ENCODE peak calls at places on chromosomes 12 and 14, in ten cellular contexts. One of them, this sample, is unnamed.

GRCh38 chr14:45686771-45687170 is 433.8 kb upstream of the MIS18BP1 start:
- DNase-seq in CD8-positive, alpha-beta T cell: no peak
- DNase-seq in Panc1: no peak
- DNase-seq in colonic mucosa: no peak
- DNase-seq in fibroblast of pulmonary artery: no peak
- DNase-seq in hepatocyte: no peak
- DNase-seq in osteocyte: no peak
- DNase-seq in right atrium auricular region: no peak
- DNase-seq in AG09309: no peak
- DNase-seq in WTC11: no peak
- DNase-seq in this sample: no peak

GRCh38 chr12:25682421-25682820 is 129.3 kb upstream of the LMNTD1 start:
- DNase-seq in Panc1: no peak
- DNase-seq in colonic mucosa: no peak
- DNase-seq in hepatocyte: no peak
- DNase-seq in WTC11: no peak
- DNase-seq in CD8-positive, alpha-beta T cell: no peak
- DNase-seq in right atrium auricular region: no peak
- DNase-seq in AG09309: no peak
- DNase-seq in osteocyte: no peak
- DNase-seq in fibroblast of pulmonary artery: no peak
- DNase-seq in this sample: no peak

GRCh38 chr14:65847065-65847847 is 434.7 kb downstream of the FUT8 start:
- DNase-seq in Panc1: no peak
- DNase-seq in colonic mucosa: peak; percentile 23
- DNase-seq in right atrium auricular region: peak; percentile 23
- DNase-seq in WTC11: no peak
- DNase-seq in fibroblast of pulmonary artery: no peak
- DNase-seq in AG09309: no peak
- DNase-seq in hepatocyte: no peak
- DNase-seq in osteocyte: no peak
- DNase-seq in CD8-positive, alpha-beta T cell: peak; percentile 41
- DNase-seq in this sample: no peak

GRCh38 chr14:94612174-94612573 is at the start of gene SERPINA3:
- DNase-seq in Panc1: no peak
- DNase-seq in CD8-positive, alpha-beta T cell: no peak
- DNase-seq in hepatocyte: peak; percentile 40
- DNase-seq in colonic mucosa: no peak
- DNase-seq in WTC11: no peak
- DNase-seq in AG09309: no peak
- DNase-seq in osteocyte: no peak
- DNase-seq in fibroblast of pulmonary artery: peak; percentile 78
- DNase-seq in right atrium auricular region: no peak
- DNase-seq in this sample: no peak

GRCh38 chr14:76918751-76919421 is 92.7 kb downstream of the LRRC74A start:
- DNase-seq in WTC11: peak; percentile 53
- DNase-seq in colonic mucosa: peak; percentile 91
- DNase-seq in osteocyte: peak; percentile 99
- DNase-seq in hepatocyte: peak; percentile 96
- DNase-seq in AG09309: peak; percentile 96
- DNase-seq in fibroblast of pulmonary artery: peak; percentile 99
- DNase-seq in CD8-positive, alpha-beta T cell: no peak
- DNase-seq in Panc1: peak; percentile 74
- DNase-seq in right atrium auricular region: peak; percentile 97
- DNase-seq in this sample: peak; percentile 99

GRCh38 chr14:99628832-99629618 is 15.9 kb upstream of the HHIPL1 start:
- DNase-seq in AG09309: no peak
- DNase-seq in colonic mucosa: peak; percentile 74
- DNase-seq in right atrium auricular region: peak; percentile 73
- DNase-seq in CD8-positive, alpha-beta T cell: peak; percentile 27
- DNase-seq in WTC11: peak; percentile 84
- DNase-seq in osteocyte: peak; percentile 90
- DNase-seq in Panc1: peak; percentile 30
- DNase-seq in fibroblast of pulmonary artery: peak; percentile 74
- DNase-seq in hepatocyte: peak; percentile 88
- DNase-seq in this sample: no peak

GRCh38 chr12:75863475-75863874 is 168.1 kb downstream of the PHLDA1 start:
- DNase-seq in fibroblast of pulmonary artery: no peak
- DNase-seq in AG09309: no peak
- DNase-seq in colonic mucosa: no peak
- DNase-seq in osteocyte: no peak
- DNase-seq in Panc1: no peak
- DNase-seq in hepatocyte: peak; percentile 22
- DNase-seq in right atrium auricular region: no peak
- DNase-seq in CD8-positive, alpha-beta T cell: no peak
- DNase-seq in WTC11: no peak
- DNase-seq in this sample: no peak

GRCh38 chr12:95637471-95638155 is 86.3 kb upstream of the USP44 start:
- DNase-seq in osteocyte: no peak
- DNase-seq in hepatocyte: no peak
- DNase-seq in WTC11: no peak
- DNase-seq in fibroblast of pulmonary artery: peak; percentile 88
- DNase-seq in Panc1: no peak
- DNase-seq in colonic mucosa: no peak
- DNase-seq in AG09309: peak; percentile 84
- DNase-seq in right atrium auricular region: no peak
- DNase-seq in CD8-positive, alpha-beta T cell: no peak
- DNase-seq in this sample: no peak

GRCh38 chr14:90555126-90556049 is 158.6 kb downstream of the CALM1 start:
- DNase-seq in colonic mucosa: no peak
- DNase-seq in AG09309: no peak
- DNase-seq in osteocyte: no peak
- DNase-seq in fibroblast of pulmonary artery: no peak
- DNase-seq in CD8-positive, alpha-beta T cell: no peak
- DNase-seq in WTC11: no peak
- DNase-seq in hepatocyte: no peak
- DNase-seq in right atrium auricular region: no peak
- DNase-seq in Panc1: no peak
- DNase-seq in this sample: no peak

GRCh38 chr12:95810411-95810810 is 19.8 kb upstream of the NTN4 start:
- DNase-seq in WTC11: no peak
- DNase-seq in fibroblast of pulmonary artery: no peak
- DNase-seq in Panc1: no peak
- DNase-seq in colonic mucosa: no peak
- DNase-seq in right atrium auricular region: no peak
- DNase-seq in osteocyte: no peak
- DNase-seq in hepatocyte: no peak
- DNase-seq in CD8-positive, alpha-beta T cell: no peak
- DNase-seq in AG09309: no peak
- DNase-seq in this sample: no peak

GRCh38 chr12:92421701-92422100 is 276.1 kb upstream of the BTG1 start:
- DNase-seq in Panc1: no peak
- DNase-seq in osteocyte: no peak
- DNase-seq in fibroblast of pulmonary artery: peak; percentile 79
- DNase-seq in colonic mucosa: no peak
- DNase-seq in hepatocyte: peak; percentile 18
- DNase-seq in CD8-positive, alpha-beta T cell: no peak
- DNase-seq in WTC11: no peak
- DNase-seq in right atrium auricular region: no peak
- DNase-seq in AG09309: peak; percentile 1
- DNase-seq in this sample: no peak

GRCh38 chr12:116691636-116692035 is 46.2 kb downstream of the SPRING1 start:
- DNase-seq in osteocyte: no peak
- DNase-seq in AG09309: no peak
- DNase-seq in right atrium auricular region: no peak
- DNase-seq in WTC11: no peak
- DNase-seq in fibroblast of pulmonary artery: no peak
- DNase-seq in hepatocyte: no peak
- DNase-seq in Panc1: no peak
- DNase-seq in colonic mucosa: no peak
- DNase-seq in CD8-positive, alpha-beta T cell: no peak
- DNase-seq in this sample: no peak

GRCh38 chr14:103626150-103626850 is 2.7 kb upstream of the KLC1 start:
- DNase-seq in hepatocyte: no peak
- DNase-seq in colonic mucosa: no peak
- DNase-seq in Panc1: no peak
- DNase-seq in fibroblast of pulmonary artery: no peak
- DNase-seq in CD8-positive, alpha-beta T cell: no peak
- DNase-seq in AG09309: no peak
- DNase-seq in WTC11: no peak
- DNase-seq in osteocyte: no peak
- DNase-seq in right atrium auricular region: no peak
- DNase-seq in this sample: no peak

GRCh38 chr14:67251573-67252226 is 10.5 kb downstream of the PALS1 start:
- DNase-seq in hepatocyte: no peak
- DNase-seq in right atrium auricular region: no peak
- DNase-seq in WTC11: no peak
- DNase-seq in fibroblast of pulmonary artery: peak; percentile 66
- DNase-seq in CD8-positive, alpha-beta T cell: no peak
- DNase-seq in Panc1: no peak
- DNase-seq in AG09309: no peak
- DNase-seq in colonic mucosa: no peak
- DNase-seq in osteocyte: no peak
- DNase-seq in this sample: no peak

DNA sequence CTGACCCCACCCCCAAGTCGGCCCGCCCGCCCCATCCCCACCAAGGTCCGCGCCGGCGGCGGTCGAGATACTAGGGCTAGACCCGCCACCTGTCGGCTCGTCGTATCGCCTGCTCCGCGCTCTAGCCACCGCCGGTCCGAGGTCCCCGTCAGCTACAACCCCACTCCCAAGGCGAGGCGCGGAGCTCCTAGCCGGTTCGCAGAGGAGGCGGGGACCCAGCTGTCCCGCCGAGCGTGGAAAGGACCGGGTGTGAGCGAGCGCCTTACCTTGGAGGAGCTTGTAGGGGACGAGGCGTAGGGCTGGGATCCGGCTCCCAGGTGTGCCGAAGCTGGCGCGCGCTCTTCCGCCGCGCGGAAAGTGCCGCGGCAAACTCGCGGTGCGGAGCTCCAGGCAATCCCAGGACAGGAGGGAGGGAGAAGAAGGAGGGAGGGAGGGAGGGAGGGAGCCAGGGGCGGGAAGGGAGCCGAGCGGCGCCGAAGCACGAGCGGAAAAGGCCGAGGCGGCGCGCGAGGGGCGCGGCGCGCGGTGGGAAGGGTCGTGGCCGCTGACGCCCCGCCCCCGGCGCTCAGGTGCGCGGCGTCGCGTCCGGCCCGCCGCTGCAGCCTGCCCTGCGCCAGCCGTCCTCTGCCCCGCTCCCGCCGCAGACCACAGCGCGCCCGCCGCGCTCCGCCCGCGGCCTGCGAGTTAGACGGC is at the start of gene PAWR:
- DNase-seq in AG09309: no peak
- DNase-seq in WTC11: peak; percentile 90
- DNase-seq in right atrium auricular region: no peak
- DNase-seq in CD8-positive, alpha-beta T cell: no peak
- DNase-seq in Panc1: no peak
- DNase-seq in colonic mucosa: peak; percentile 88
- DNase-seq in osteocyte: peak; percentile 91
- DNase-seq in fibroblast of pulmonary artery: peak; percentile 69
- DNase-seq in hepatocyte: peak; percentile 93
- DNase-seq in this sample: no peak
- TF ChIP-seq CTCF in AG09309: peak; percentile 16
- TF ChIP-seq CTCF in WTC11: no peak
- TF ChIP-seq CTCF in right atrium auricular region: peak; percentile 48
- TF ChIP-seq CTCF in CD8-positive, alpha-beta T cell: no peak
- TF ChIP-seq CTCF in Panc1: peak; percentile 54
- TF ChIP-seq CTCF in colonic mucosa: no peak
- TF ChIP-seq CTCF in osteocyte: peak; percentile 38
- TF ChIP-seq CTCF in fibroblast of pulmonary artery: no peak
- TF ChIP-seq CTCF in hepatocyte: peak; percentile 39
- TF ChIP-seq CTCF in this sample: peak; percentile 19

GRCh38 chr12:77914089-77914488 is 83.4 kb downstream of the NAV3 start:
- DNase-seq in Panc1: no peak
- DNase-seq in WTC11: no peak
- DNase-seq in fibroblast of pulmonary artery: peak; percentile 38
- DNase-seq in right atrium auricular region: no peak
- DNase-seq in CD8-positive, alpha-beta T cell: no peak
- DNase-seq in colonic mucosa: no peak
- DNase-seq in AG09309: peak; percentile 7
- DNase-seq in osteocyte: no peak
- DNase-seq in hepatocyte: no peak
- DNase-seq in this sample: no peak
- TF ChIP-seq CTCF in Panc1: no peak
- TF ChIP-seq CTCF in WTC11: no peak
- TF ChIP-seq CTCF in fibroblast of pulmonary artery: no peak
- TF ChIP-seq CTCF in right atrium auricular region: no peak
- TF ChIP-seq CTCF in CD8-positive, alpha-beta T cell: no peak
- TF ChIP-seq CTCF in colonic mucosa: no peak
- TF ChIP-seq CTCF in AG09309: no peak
- TF ChIP-seq CTCF in osteocyte: peak; percentile 27
- TF ChIP-seq CTCF in hepatocyte: peak; percentile 12
- TF ChIP-seq CTCF in this sample: no peak

DNA sequence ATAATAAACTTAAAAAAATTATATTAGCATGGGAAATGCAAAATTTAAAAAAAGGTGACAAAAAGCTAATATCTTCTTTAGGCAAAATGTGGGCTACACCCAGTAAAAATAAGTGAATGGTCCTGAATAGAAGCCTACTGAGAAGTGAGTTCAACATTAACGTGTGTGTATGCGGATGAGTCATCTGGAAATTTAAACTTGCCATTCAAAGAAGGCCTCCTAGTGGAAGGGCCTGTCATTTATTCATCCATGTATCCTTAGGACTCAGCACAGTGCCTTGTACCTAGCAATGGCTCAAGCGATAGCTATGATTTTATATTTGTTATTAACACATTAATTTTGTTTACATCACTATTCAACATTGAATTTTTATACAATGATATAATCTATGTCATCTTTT is 226.2 kb downstream of the NUBPL start:
- DNase-seq in fibroblast of pulmonary artery: peak; percentile 13
- DNase-seq in CD8-positive, alpha-beta T cell: no peak
- DNase-seq in hepatocyte: no peak
- DNase-seq in osteocyte: no peak
- DNase-seq in colonic mucosa: no peak
- DNase-seq in WTC11: no peak
- DNase-seq in right atrium auricular region: no peak
- DNase-seq in AG09309: no peak
- DNase-seq in Panc1: no peak
- DNase-seq in this sample: no peak
- TF ChIP-seq CTCF in fibroblast of pulmonary artery: peak; percentile 8
- TF ChIP-seq CTCF in CD8-positive, alpha-beta T cell: no peak
- TF ChIP-seq CTCF in hepatocyte: no peak
- TF ChIP-seq CTCF in osteocyte: no peak
- TF ChIP-seq CTCF in colonic mucosa: no peak
- TF ChIP-seq CTCF in WTC11: no peak
- TF ChIP-seq CTCF in right atrium auricular region: no peak
- TF ChIP-seq CTCF in AG09309: no peak
- TF ChIP-seq CTCF in Panc1: no peak
- TF ChIP-seq CTCF in this sample: no peak

DNA sequence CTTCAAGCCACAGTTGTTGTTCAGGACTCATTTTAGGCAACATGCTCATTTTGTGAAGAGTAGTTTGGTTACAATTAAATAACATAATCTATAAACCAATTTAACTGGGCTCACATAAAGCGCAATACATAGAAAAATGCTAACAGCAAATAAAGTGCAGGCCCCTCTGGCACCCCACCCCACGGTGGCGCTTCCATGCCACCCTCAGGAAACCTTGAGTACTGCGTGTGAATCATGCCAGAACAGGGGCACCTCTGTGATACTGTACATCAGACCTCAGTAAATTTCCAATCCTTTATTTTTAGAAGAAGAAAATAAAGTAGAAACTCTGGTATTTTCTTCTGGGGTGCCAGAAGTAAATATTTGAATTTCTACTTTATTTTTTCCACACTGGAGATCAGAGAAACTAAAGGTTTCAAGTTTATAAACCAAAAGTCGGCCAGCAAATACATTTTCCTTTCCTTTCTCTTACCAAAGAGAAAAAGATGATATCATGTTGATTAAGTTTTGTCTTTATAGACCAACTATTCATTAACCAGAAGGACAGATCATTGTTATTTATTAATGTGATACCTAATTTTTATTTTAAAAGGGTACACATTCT is 316.8 kb downstream of the PAWR start:
- DNase-seq in right atrium auricular region: no peak
- DNase-seq in WTC11: peak; percentile 61
- DNase-seq in fibroblast of pulmonary artery: peak; percentile 36
- DNase-seq in colonic mucosa: peak; percentile 31
- DNase-seq in osteocyte: no peak
- DNase-seq in Panc1: no peak
- DNase-seq in CD8-positive, alpha-beta T cell: no peak
- DNase-seq in AG09309: no peak
- DNase-seq in hepatocyte: peak; percentile 39
- DNase-seq in this sample: no peak
- TF ChIP-seq CTCF in right atrium auricular region: peak; percentile 70
- TF ChIP-seq CTCF in WTC11: peak; percentile 76
- TF ChIP-seq CTCF in fibroblast of pulmonary artery: peak; percentile 86
- TF ChIP-seq CTCF in colonic mucosa: peak; percentile 44
- TF ChIP-seq CTCF in osteocyte: peak; percentile 83
- TF ChIP-seq CTCF in Panc1: peak; percentile 84
- TF ChIP-seq CTCF in CD8-positive, alpha-beta T cell: no peak
- TF ChIP-seq CTCF in AG09309: peak; percentile 85
- TF ChIP-seq CTCF in hepatocyte: peak; percentile 57
- TF ChIP-seq CTCF in this sample: peak; percentile 77

This sample was measured in AG09319.